ENCODE peak calls at places on chromosomes 5 and 9, in eight cellular contexts. W is GM23338, R is suprapubic skin, L is HCT116, E is HL-60, S is stomach, X is breast epithelium, Y is upper lobe of left lung. T is an unnamed sample.

GRCh38 chr5:30749971-30750370 is 443.5 kb upstream of the CDH6 start:
- DNase-seq in Y (no peak), R (no peak), S (no peak), L (no peak), E (no peak), W (no peak), X (no peak), T (no peak)

GRCh38 chr5:50794812-50795211 is 128.4 kb downstream of the PARP8 start:
- DNase-seq in W (no peak), Y (no peak), L (no peak), S (no peak), E (no peak), X (no peak), R (no peak), T (peak)

GRCh38 chr5:168916266-168916665 is 337.1 kb upstream of the PANK3 start:
- DNase-seq in L (no peak), R (peak), W (peak), S (no peak), X (no peak), Y (no peak), E (no peak), T (peak)

GRCh38 chr9:34552986-34553385 is 30.2 kb upstream of the ENHO start:
- DNase-seq in L (no peak), X (no peak), E (no peak), Y (no peak), W (no peak), R (no peak), S (no peak), T (no peak)

GRCh38 chr9:127921592-127922120 is 4.8 kb upstream of the ST6GALNAC4 start:
- DNase-seq in S (peak), Y (peak), R (no peak), L (no peak), X (no peak), E (peak), W (peak), T (peak)

GRCh38 chr5:145484195-145484594 is 350.9 kb downstream of the PRELID2 start:
- DNase-seq in Y (no peak), S (no peak), W (no peak), X (no peak), L (peak), R (no peak), E (no peak), T (no peak)

GRCh38 chr9:26746357-26747072 is 146.1 kb downstream of the CAAP1 start:
- DNase-seq in R (no peak), W (peak), S (no peak), L (peak), E (no peak), X (no peak), Y (peak), T (no peak)

GRCh38 chr9:8822667-8823025 is 1023.1 kb upstream of the DMAC1 start:
- DNase-seq in E (no peak), R (no peak), L (no peak), S (no peak), Y (no peak), W (no peak), X (no peak), T (no peak)

GRCh38 chr9:95003694-95004451 is 277.4 kb downstream of the AOPEP start:
- DNase-seq in E (peak), L (no peak), X (no peak), Y (peak), W (peak), R (no peak), S (peak), T (peak)

GRCh38 chr5:105230516-105230915 is 1667.9 kb upstream of the NUDT12 start:
- DNase-seq in W (no peak), L (no peak), E (no peak), S (no peak), X (no peak), Y (no peak), R (no peak), T (no peak)

GRCh38 chr5:65825388-65826328 is 100.7 kb upstream of the ERBIN start:
- DNase-seq in E (peak), S (no peak), X (no peak), W (no peak), R (no peak), Y (no peak), L (no peak), T (no peak)

GRCh38 chr5:153818626-153819025 is 220.1 kb downstream of the FAM114A2 start:
- DNase-seq in L (no peak), R (no peak), Y (no peak), W (no peak), S (no peak), X (no peak), E (no peak), T (no peak)

GRCh38 chr5:95042040-95042439 is 242.9 kb downstream of the MCTP1 start:
- DNase-seq in R (no peak), L (no peak), E (no peak), X (no peak), Y (no peak), S (no peak), W (no peak), T (no peak)

GRCh38 chr5:154313360-154314017 is 123.0 kb downstream of the GALNT10 start:
- DNase-seq in E (no peak), W (no peak), S (no peak), X (no peak), L (no peak), Y (no peak), R (no peak), T (no peak)

GRCh38 chr9:20988916-20989315 is 42.5 kb downstream of the HACD4 start:
- DNase-seq in Y (no peak), W (no peak), L (no peak), X (no peak), E (no peak), S (no peak), R (no peak), T (no peak)

GRCh38 chr9:33263131-33263935 is 1.2 kb downstream of the BAG1 start:
- DNase-seq in X (no peak), R (no peak), E (peak), S (no peak), W (peak), Y (no peak), L (no peak), T (no peak)

GRCh38 chr9:111720170-111720569 is 58.8 kb downstream of the GNG10 start:
- DNase-seq in E (no peak), L (no peak), X (no peak), Y (no peak), R (no peak), W (no peak), S (no peak), T (no peak)

GRCh38 chr9:15227491-15227890 is 79.5 kb downstream of the TTC39B start:
- DNase-seq in W (no peak), S (no peak), R (no peak), X (no peak), Y (no peak), L (no peak), E (no peak), T (no peak)

GRCh38 chr9:16039103-16039987 is 486.5 kb downstream of the CCDC171 start:
- DNase-seq in S (no peak), R (no peak), W (peak), X (no peak), L (peak), E (peak), Y (no peak), T (peak)

GRCh38 chr5:95858023-95858461 is 35.5 kb upstream of the GLRX start:
- DNase-seq in E (no peak), Y (peak), W (no peak), X (no peak), S (no peak), R (peak), L (no peak), T (no peak)

GRCh38 chr5:115810776-115811175 is 5.7 kb downstream of the CDO1 start:
- DNase-seq in Y (no peak), R (no peak), E (no peak), S (no peak), X (no peak), W (no peak), L (no peak), T (no peak)

GRCh38 chr5:147310059-147310704 is 75.4 kb downstream of the STK32A start:
- DNase-seq in L (peak), Y (peak), E (peak), X (peak), S (peak), R (peak), W (peak), T (peak)

GRCh38 chr5:10590226-10591047 is 26.6 kb downstream of the ANKRD33B start:
- DNase-seq in L (no peak), S (no peak), R (no peak), E (no peak), Y (no peak), X (no peak), W (peak), T (no peak)

GRCh38 chr9:78765861-78766260 is 468.9 kb downstream of the PSAT1 start:
- DNase-seq in Y (no peak), S (no peak), R (no peak), L (no peak), X (no peak), W (no peak), E (no peak), T (no peak)

GRCh38 chr5:6493681-6494454 is 45.2 kb downstream of the UBE2QL1 start:
- DNase-seq in X (no peak), R (no peak), S (no peak), W (no peak), L (no peak), Y (no peak), E (no peak), T (no peak)

GRCh38 chr5:54357371-54358058 is 47.1 kb upstream of the ARL15 start:
- DNase-seq in W (no peak), Y (no peak), R (no peak), L (no peak), X (no peak), E (no peak), S (no peak), T (no peak)

GRCh38 chr9:21576331-21577189 is 94.4 kb upstream of the IFNE start:
- DNase-seq in X (no peak), L (peak), W (no peak), Y (no peak), R (no peak), E (no peak), S (no peak), T (no peak)

GRCh38 chr5:58987193-58987592 is 404.3 kb downstream of the RAB3C start:
- DNase-seq in X (no peak), S (no peak), Y (no peak), E (no peak), R (no peak), L (no peak), W (no peak), T (no peak)

GRCh38 chr9:8486095-8486494 is 686.5 kb upstream of the DMAC1 start:
- DNase-seq in S (peak), Y (no peak), W (peak), R (no peak), E (peak), X (no peak), L (no peak), T (peak)

GRCh38 chr5:102910240-102911226 is 155.4 kb downstream of the PAM start:
- DNase-seq in S (no peak), E (no peak), Y (no peak), R (no peak), X (no peak), L (peak), W (no peak), T (no peak)

GRCh38 chr9:137156567-137157375 is 13.1 kb downstream of the LRRC26 start:
- DNase-seq in X (no peak), Y (peak), W (peak), L (no peak), E (no peak), S (peak), R (no peak), T (peak)

GRCh38 chr5:148532962-148533670 is 121.2 kb downstream of the HTR4 start:
- DNase-seq in W (no peak), X (no peak), L (no peak), Y (no peak), S (no peak), R (no peak), E (no peak), T (no peak)

GRCh38 chr5:56684159-56684558 is 131.2 kb upstream of the MAP3K1 start:
- DNase-seq in W (no peak), E (no peak), R (no peak), X (no peak), S (no peak), L (no peak), Y (no peak), T (no peak)

GRCh38 chr5:154570572-154571324 is 92.7 kb upstream of the HAND1 start:
- DNase-seq in E (no peak), Y (no peak), W (peak), R (no peak), S (no peak), X (no peak), L (no peak), T (no peak)

GRCh38 chr5:158992104-158992740 is 107.5 kb downstream of the EBF1 start:
- DNase-seq in E (no peak), S (no peak), L (no peak), Y (no peak), W (no peak), R (no peak), X (no peak), T (no peak)

DNA sequence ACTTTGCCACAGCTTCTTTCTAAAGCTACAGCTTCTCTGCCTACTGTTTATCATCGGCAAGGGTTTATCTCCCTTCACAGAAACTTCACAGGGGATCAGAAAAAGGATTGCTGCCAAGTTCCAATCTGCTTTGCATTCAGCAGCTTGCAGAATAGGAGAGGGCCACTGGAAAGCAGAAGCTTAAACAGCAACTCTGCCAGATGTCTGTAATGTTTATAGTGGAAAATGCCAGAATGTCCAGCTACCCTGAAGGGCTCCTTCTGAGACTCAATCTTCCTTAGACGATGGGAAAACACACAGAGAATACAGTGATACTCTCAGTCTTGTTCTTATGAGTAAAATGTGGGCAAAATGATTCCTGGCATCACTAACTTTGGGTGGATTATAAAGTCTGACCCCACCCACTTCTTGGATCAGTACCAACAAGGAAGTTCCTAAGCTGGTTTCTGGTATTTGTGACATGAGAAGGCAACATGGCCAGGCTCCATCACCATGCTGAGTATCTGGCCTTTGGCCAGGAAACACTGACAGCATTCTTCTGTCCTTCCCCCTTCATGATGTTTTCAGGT is 19.0 kb downstream of the STOM start:
- DNase-seq in L (peak), E (no peak), W (no peak), X (peak), R (peak), S (peak), Y (peak), T (peak)
- TF ChIP-seq POLR2AphosphoS5 in L (peak), E (no peak), W (no peak), X (peak), R (no peak), S (peak), Y (peak), T (no peak)

GRCh38 chr9:114035221-114035844 is 42.8 kb downstream of the AMBP start:
- DNase-seq in S (no peak), E (no peak), R (peak), X (no peak), Y (peak), L (no peak), W (no peak), T (no peak)

GRCh38 chr9:114034663-114035062 is 43.4 kb downstream of the AMBP start:
- DNase-seq in S (no peak), X (no peak), E (no peak), Y (peak), R (peak), W (no peak), L (no peak), T (no peak)

GRCh38 chr9:114034176-114034575 is 43.9 kb downstream of the AMBP start:
- DNase-seq in Y (peak), R (peak), S (no peak), X (peak), E (no peak), W (no peak), L (no peak), T (no peak)

GRCh38 chr9:114031948-114032688 is 46.0 kb downstream of the AMBP start:
- DNase-seq in X (no peak), Y (peak), S (no peak), R (peak), L (no peak), W (no peak), E (no peak), T (no peak)

DNA sequence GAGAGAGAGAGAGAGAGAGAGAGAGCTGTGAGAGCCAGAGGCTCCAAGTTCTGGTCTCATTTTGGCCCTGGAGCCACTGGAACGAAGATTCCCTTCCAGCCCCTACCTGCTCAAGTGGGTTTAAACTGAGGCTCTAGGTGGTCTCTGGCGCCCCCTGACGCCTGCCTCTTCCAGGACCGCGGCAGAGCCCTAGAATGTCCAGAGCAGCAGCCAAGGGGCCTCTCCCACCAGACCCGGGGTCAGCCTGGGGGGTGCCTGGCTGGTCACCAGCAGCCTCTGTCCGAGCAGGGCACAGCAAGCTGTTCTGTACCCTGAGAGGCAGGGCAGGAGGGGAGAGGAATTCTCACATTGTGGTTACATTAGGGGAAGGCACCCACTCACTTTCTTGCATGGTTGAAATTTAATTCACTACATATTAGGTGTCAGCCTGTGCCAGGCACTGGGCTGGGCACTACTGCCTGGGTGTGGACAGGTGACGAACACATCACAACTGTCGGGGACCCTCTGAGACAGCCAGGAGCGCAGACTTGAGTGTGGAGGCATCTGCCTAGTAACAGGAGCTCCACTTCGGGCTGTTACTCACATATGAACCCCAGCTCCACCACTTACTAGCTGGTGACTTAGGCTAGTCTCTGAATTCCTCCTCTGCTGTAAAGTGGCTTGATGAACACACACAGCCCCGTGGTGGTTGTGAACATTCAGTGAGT is 44.5 kb downstream of the AMBP start:
- DNase-seq in X (no peak), W (peak), E (peak), L (no peak), Y (peak), S (no peak), R (peak), T (no peak)
- TF ChIP-seq CTCF in X (no peak), W (peak), E (peak), L (peak), Y (peak), S (no peak), R (no peak), T (peak)

DNA sequence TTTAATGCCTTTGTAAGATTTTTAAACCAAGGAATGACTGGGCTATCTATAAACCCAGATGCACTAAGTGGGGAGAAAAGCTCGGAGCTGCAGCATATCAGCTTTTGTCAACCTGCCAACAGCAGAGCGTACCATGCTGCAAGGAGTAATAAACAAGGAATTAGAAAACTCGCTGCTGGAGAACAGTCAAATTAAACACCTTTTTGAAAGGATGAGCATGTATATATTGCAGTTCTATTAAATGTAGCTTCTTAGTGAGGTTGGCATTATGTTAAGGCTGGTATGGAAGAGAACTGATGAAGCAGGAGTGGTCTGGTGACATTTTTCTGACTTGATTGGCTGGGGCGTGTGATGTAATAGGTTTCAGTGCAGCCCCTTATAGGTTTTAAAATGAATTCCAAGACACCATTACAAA is 74.7 kb downstream of the PIK3R1 start:
- DNase-seq in L (no peak), R (no peak), Y (no peak), W (no peak), X (no peak), S (peak), E (no peak), T (peak)
- TF ChIP-seq POLR2AphosphoS5 in L (no peak), R (no peak), Y (no peak), W (no peak), X (no peak), S (no peak), E (no peak), T (no peak)

GRCh38 chr9:90953200-90953599 is 151.6 kb downstream of the SYK start:
- DNase-seq in X (no peak), L (no peak), S (no peak), W (peak), Y (no peak), R (no peak), E (no peak), T (no peak)
- TF ChIP-seq CTCF in X (no peak), L (no peak), S (no peak), W (peak), Y (no peak), R (no peak), E (no peak), T (no peak)

GRCh38 chr5:14932902-14933475 is 61.4 kb upstream of the ANKH start:
- DNase-seq in S (no peak), Y (no peak), L (no peak), W (no peak), R (no peak), E (no peak), X (no peak), T (no peak)
- TF ChIP-seq POLR2AphosphoS5 in S (no peak), Y (no peak), L (no peak), W (no peak), R (no peak), E (no peak), X (no peak), T (no peak)

GRCh38 chr5:114790403-114790792 is 379.3 kb downstream of the TRIM36 start:
- DNase-seq in W (no peak), Y (no peak), X (no peak), E (no peak), S (no peak), L (no peak), R (no peak), T (no peak)

GRCh38 chr5:114789773-114790402 is 379.8 kb downstream of the TRIM36 start:
- DNase-seq in E (peak), X (no peak), R (no peak), W (peak), S (no peak), L (peak), Y (no peak), T (no peak)
- TF ChIP-seq CTCF in E (peak), X (no peak), R (peak), W (peak), S (no peak), L (peak), Y (peak), T (peak)

GRCh38 chr9:23543420-23543819 is 282.6 kb downstream of the ELAVL2 start:
- DNase-seq in Y (no peak), L (no peak), S (no peak), W (no peak), X (no peak), E (no peak), R (no peak), T (no peak)
- TF ChIP-seq POLR2AphosphoS5 in Y (no peak), L (no peak), S (no peak), W (no peak), X (no peak), E (no peak), R (no peak), T (no peak)

GRCh38 chr5:127849436-127849835 is 146.2 kb downstream of the CCDC192 start:
- DNase-seq in L (no peak), Y (no peak), S (no peak), E (no peak), R (no peak), X (no peak), W (no peak), T (no peak)

GRCh38 chr5:127846884-127847283 is 143.7 kb downstream of the CCDC192 start:
- DNase-seq in Y (no peak), W (no peak), S (no peak), R (no peak), X (no peak), E (no peak), L (no peak), T (no peak)

GRCh38 chr5:127851964-127852363 is 148.8 kb downstream of the CCDC192 start:
- DNase-seq in Y (no peak), E (no peak), W (no peak), R (no peak), L (no peak), S (no peak), X (no peak), T (no peak)

GRCh38 chr5:127848098-127848497 is 144.9 kb downstream of the CCDC192 start:
- DNase-seq in Y (no peak), L (no peak), E (no peak), R (no peak), X (no peak), S (no peak), W (no peak), T (peak)

DNA sequence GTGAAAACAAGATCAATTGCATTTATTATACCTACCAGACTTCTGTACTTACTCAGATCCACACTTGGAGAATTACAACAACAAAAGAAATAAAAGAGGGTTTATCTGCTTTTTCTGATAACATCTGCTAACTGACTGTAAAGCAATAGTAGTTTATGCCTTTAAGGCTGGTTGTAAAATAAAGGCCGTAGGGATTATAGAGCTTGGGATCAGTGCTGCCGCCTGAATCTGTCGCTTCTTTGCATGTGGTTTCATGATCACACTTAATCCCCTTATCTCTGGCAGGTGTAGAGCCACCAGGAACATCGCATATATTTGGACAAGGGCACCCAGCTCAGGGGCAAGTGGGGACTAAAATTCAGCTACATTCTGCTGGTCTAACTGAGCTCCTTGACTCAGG is 146.7 kb downstream of the CCDC192 start:
- DNase-seq in S (no peak), L (no peak), E (no peak), X (no peak), W (no peak), R (no peak), Y (no peak), T (peak)
- TF ChIP-seq CTCF in S (no peak), L (no peak), E (no peak), X (no peak), W (no peak), R (no peak), Y (no peak), T (no peak)

T was measured in transverse colon.